ENCODE peak calls at places on chromosomes 1 and 21, in seven cellular contexts. P is HFF-Myc, F is left ventricle myocardium inferior, G is IMR-90, B is retinal pigment epithelial cell, M is H9, Z is ovary. N is an unnamed sample.

GRCh38 chr1:36008546-36009197 is 75.2 kb upstream of the TEKT2 start:
- DNase-seq in P (peak), F (no peak), G (peak), B (peak), M (no peak), Z (no peak), N (no peak)

GRCh38 chr1:154318386-154318785 is 2.5 kb upstream of the AQP10 start:
- DNase-seq in P (no peak), F (no peak), G (no peak), B (no peak), M (no peak), Z (no peak), N (no peak)

GRCh38 chr21:39020751-39021474 is 162.3 kb downstream of the PSMG1 start:
- DNase-seq in P (no peak), F (peak), G (peak), B (peak), M (no peak), Z (peak), N (peak)

GRCh38 chr1:220905650-220906560 is 26.7 kb downstream of the HLX start:
- DNase-seq in P (no peak), F (no peak), G (no peak), B (no peak), M (no peak), Z (no peak), N (no peak)

GRCh38 chr1:221708987-221709386 is 32.9 kb downstream of the DUSP10 start:
- DNase-seq in P (no peak), F (no peak), G (peak), B (peak), M (no peak), Z (no peak), N (no peak)

GRCh38 chr1:229664133-229664689 is 38.2 kb downstream of the URB2 start:
- DNase-seq in P (no peak), F (no peak), G (peak), B (peak), M (no peak), Z (no peak), N (no peak)

GRCh38 chr1:205332015-205332791 is 10.7 kb upstream of the NUAK2 start:
- DNase-seq in P (no peak), F (no peak), G (no peak), B (no peak), M (no peak), Z (no peak), N (no peak)

GRCh38 chr1:208047476-208047934 is 136.6 kb upstream of the CD34 start:
- DNase-seq in P (no peak), F (peak), G (peak), B (no peak), M (no peak), Z (peak), N (no peak)

GRCh38 chr1:117976381-117976780 is 46.8 kb downstream of the WDR3 start:
- DNase-seq in P (no peak), F (no peak), G (no peak), B (no peak), M (no peak), Z (no peak), N (no peak)

GRCh38 chr1:42003433-42003832 is 84.7 kb upstream of the HIVEP3 start:
- DNase-seq in P (no peak), F (no peak), G (no peak), B (peak), M (no peak), Z (no peak), N (no peak)

GRCh38 chr1:59006932-59007331 is 223.1 kb upstream of the JUN start:
- DNase-seq in P (no peak), F (no peak), G (no peak), B (no peak), M (peak), Z (no peak), N (no peak)

GRCh38 chr1:4309676-4310320 is 344.6 kb upstream of the AJAP1 start:
- DNase-seq in P (no peak), F (no peak), G (no peak), B (no peak), M (no peak), Z (no peak), N (no peak)

GRCh38 chr1:173476197-173476663 is 905 bp upstream of the PRDX6 start:
- DNase-seq in P (no peak), F (no peak), G (no peak), B (no peak), M (no peak), Z (no peak), N (no peak)

GRCh38 chr1:175471039-175471800 is 272.2 kb downstream of the TNR start:
- DNase-seq in P (no peak), F (no peak), G (no peak), B (peak), M (no peak), Z (no peak), N (peak)

GRCh38 chr1:43900386-43900785 is 33.2 kb upstream of the ARTN start:
- DNase-seq in P (no peak), F (no peak), G (no peak), B (no peak), M (no peak), Z (no peak), N (no peak)

GRCh38 chr1:206680279-206680678 is 4.4 kb upstream of the MAPKAPK2 start:
- DNase-seq in P (no peak), F (no peak), G (no peak), B (no peak), M (no peak), Z (no peak), N (no peak)

GRCh38 chr1:184890539-184890973 is 83.8 kb downstream of the NIBAN1 start:
- DNase-seq in P (no peak), F (no peak), G (peak), B (peak), M (no peak), Z (no peak), N (peak)

GRCh38 chr1:43531453-43531905 is 796 bp downstream of the PTPRF start:
- DNase-seq in P (no peak), F (no peak), G (no peak), B (no peak), M (no peak), Z (peak), N (no peak)

GRCh38 chr1:17923684-17924083 is 168.6 kb downstream of the ACTL8 start:
- DNase-seq in P (no peak), F (no peak), G (no peak), B (no peak), M (no peak), Z (no peak), N (no peak)

GRCh38 chr21:16363563-16363962 is 633.8 kb downstream of the USP25 start:
- DNase-seq in P (no peak), F (no peak), G (no peak), B (no peak), M (no peak), Z (no peak), N (no peak)

GRCh38 chr1:224292419-224292818 is 37.6 kb downstream of the NVL start:
- DNase-seq in P (no peak), F (no peak), G (no peak), B (no peak), M (no peak), Z (no peak), N (no peak)

GRCh38 chr1:240341365-240342250 is 249.9 kb downstream of the FMN2 start:
- DNase-seq in P (no peak), F (no peak), G (no peak), B (no peak), M (no peak), Z (no peak), N (no peak)

GRCh38 chr1:202152399-202152798 is 7.9 kb upstream of the ARL8A start:
- DNase-seq in P (no peak), F (no peak), G (no peak), B (no peak), M (peak), Z (no peak), N (no peak)

GRCh38 chr1:205484985-205485967 is 19.2 kb upstream of the CDK18 start:
- DNase-seq in P (peak), F (no peak), G (peak), B (no peak), M (peak), Z (peak), N (peak)

GRCh38 chr1:32876341-32877210 is 5.9 kb upstream of the FNDC5 start:
- DNase-seq in P (no peak), F (peak), G (no peak), B (no peak), M (peak), Z (peak), N (peak)

GRCh38 chr21:35309316-35309715 is 260.2 kb upstream of the RUNX1 start:
- DNase-seq in P (no peak), F (no peak), G (no peak), B (no peak), M (no peak), Z (no peak), N (no peak)

GRCh38 chr1:118716775-118717174 is 271.4 kb downstream of the TBX15 start:
- DNase-seq in P (no peak), F (no peak), G (no peak), B (no peak), M (no peak), Z (no peak), N (no peak)

GRCh38 chr1:246212013-246212412 is 295.1 kb downstream of the SMYD3 start:
- DNase-seq in P (no peak), F (no peak), G (no peak), B (no peak), M (no peak), Z (no peak), N (no peak)

GRCh38 chr1:84772428-84772943 is 82.2 kb upstream of the SSX2IP start:
- DNase-seq in P (peak), F (peak), G (peak), B (no peak), M (peak), Z (peak), N (peak)

GRCh38 chr1:154171222-154171583 is 16.3 kb upstream of the NUP210L start:
- DNase-seq in P (no peak), F (no peak), G (no peak), B (no peak), M (no peak), Z (no peak), N (no peak)

GRCh38 chr1:55334140-55334539 is 119.0 kb upstream of the USP24 start:
- DNase-seq in P (no peak), F (no peak), G (no peak), B (no peak), M (no peak), Z (no peak), N (no peak)

GRCh38 chr21:46058339-46059145 is 39.4 kb upstream of the COL6A2 start:
- DNase-seq in P (no peak), F (no peak), G (no peak), B (no peak), M (no peak), Z (peak), N (no peak)

GRCh38 chr1:209862598-209863498 is 35.1 kb downstream of the UTP25 start:
- DNase-seq in P (no peak), F (no peak), G (no peak), B (no peak), M (peak), Z (no peak), N (no peak)

GRCh38 chr1:33435096-33435820 is 4.4 kb upstream of the PHC2 start:
- DNase-seq in P (no peak), F (no peak), G (peak), B (no peak), M (no peak), Z (no peak), N (peak)

GRCh38 chr1:30988045-30988444 is 77.5 kb downstream of the PUM1 start:
- DNase-seq in P (no peak), F (no peak), G (peak), B (no peak), M (no peak), Z (no peak), N (no peak)

GRCh38 chr1:234231061-234231892 is 142.0 kb upstream of the COA6 start:
- DNase-seq in P (no peak), F (no peak), G (no peak), B (no peak), M (peak), Z (no peak), N (no peak)

GRCh38 chr1:160032165-160032827 is 506 bp upstream of the PIGM start:
- DNase-seq in P (no peak), F (no peak), G (no peak), B (no peak), M (no peak), Z (no peak), N (no peak)

GRCh38 chr1:147700042-147700711 is 29.9 kb upstream of the ACP6 start:
- DNase-seq in P (peak), F (peak), G (peak), B (peak), M (peak), Z (peak), N (peak)

GRCh38 chr21:40383951-40384350 is 463.0 kb downstream of the DSCAM start:
- DNase-seq in P (no peak), F (no peak), G (no peak), B (no peak), M (no peak), Z (no peak), N (no peak)

GRCh38 chr21:40385883-40386282 is 461.1 kb downstream of the DSCAM start:
- DNase-seq in P (no peak), F (no peak), G (no peak), B (no peak), M (no peak), Z (no peak), N (no peak)

GRCh38 chr21:40388046-40388445 is 458.9 kb downstream of the DSCAM start:
- DNase-seq in P (no peak), F (no peak), G (no peak), B (no peak), M (no peak), Z (no peak), N (no peak)

GRCh38 chr21:40386981-40387380 is 460.0 kb downstream of the DSCAM start:
- DNase-seq in P (no peak), F (no peak), G (no peak), B (no peak), M (no peak), Z (no peak), N (no peak)

DNA sequence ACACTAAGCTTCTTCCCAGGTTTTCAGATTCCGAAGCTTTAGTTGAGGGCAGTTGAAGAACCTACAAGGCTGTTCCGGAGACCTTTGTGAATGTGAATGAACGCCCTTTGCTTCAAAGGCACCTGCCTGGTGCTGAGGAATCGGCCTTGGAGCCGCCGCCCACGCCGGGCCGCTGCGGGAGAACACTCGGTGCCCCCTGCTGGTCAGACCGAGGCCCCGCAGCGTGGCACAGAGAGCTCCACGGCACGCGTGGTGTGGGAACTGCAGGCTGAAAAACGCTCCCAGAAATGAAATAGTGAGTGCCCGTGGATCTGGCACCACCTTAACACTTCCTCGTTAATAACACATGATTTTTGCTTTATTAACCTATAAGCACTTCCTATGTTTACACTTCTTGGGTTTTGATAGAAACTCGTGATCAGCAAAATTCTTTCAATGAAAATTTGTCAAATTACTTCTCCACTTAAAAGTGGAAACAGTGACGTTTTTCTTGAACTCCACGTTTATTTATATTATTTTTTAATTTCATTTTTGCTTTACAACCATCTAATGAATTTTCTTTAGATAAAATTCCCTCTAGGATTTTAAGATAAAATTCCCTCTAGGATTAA is 460.6 kb downstream of the DSCAM start:
- DNase-seq in P (no peak), F (peak), G (no peak), B (no peak), M (peak), Z (no peak), N (no peak)
- TF ChIP-seq CTCF in P (peak), F (peak), G (peak), B (peak), M (peak), Z (no peak), N (peak)

GRCh38 chr1:3012511-3013291 is 8.6 kb upstream of the ACTRT2 start:
- DNase-seq in P (no peak), F (peak), G (no peak), B (no peak), M (peak), Z (peak), N (no peak)
- TF ChIP-seq CTCF in P (no peak), F (peak), G (no peak), B (peak), M (peak), Z (peak), N (peak)

GRCh38 chr1:75423616-75424015 is 187.3 kb downstream of the SLC44A5 start:
- DNase-seq in P (no peak), F (no peak), G (no peak), B (no peak), M (no peak), Z (no peak), N (no peak)
- TF ChIP-seq CTCF in P (no peak), F (no peak), G (no peak), B (peak), M (peak), Z (no peak), N (no peak)

GRCh38 chr1:90043573-90043972 is 48.7 kb downstream of the ZNF326 start:
- DNase-seq in P (no peak), F (no peak), G (no peak), B (no peak), M (no peak), Z (no peak), N (no peak)

GRCh38 chr1:90044346-90044745 is 49.4 kb downstream of the ZNF326 start:
- DNase-seq in P (no peak), F (no peak), G (no peak), B (no peak), M (no peak), Z (no peak), N (no peak)

GRCh38 chr1:90045853-90046563 is 51.1 kb downstream of the ZNF326 start:
- DNase-seq in P (no peak), F (no peak), G (peak), B (peak), M (peak), Z (no peak), N (peak)

DNA sequence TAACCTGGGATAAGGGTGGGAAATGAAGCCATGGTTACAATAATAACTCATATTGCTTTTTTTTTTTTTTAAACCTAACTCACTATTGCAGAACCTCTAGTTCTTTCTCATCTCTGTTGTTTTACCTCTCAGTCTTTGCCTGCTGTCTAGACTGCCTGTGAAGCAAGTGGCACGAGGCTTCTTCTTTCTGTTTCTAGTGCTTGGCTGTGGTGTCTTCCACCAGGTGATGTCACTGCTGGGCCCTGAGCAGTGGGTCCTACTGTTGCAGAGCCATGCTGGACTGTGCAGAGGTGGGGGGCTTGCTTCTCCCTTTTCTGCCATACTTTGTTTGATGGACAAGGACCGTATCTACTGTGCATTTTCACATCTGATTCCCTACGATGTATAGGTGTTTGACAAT is 51.7 kb downstream of the ZNF326 start:
- DNase-seq in P (no peak), F (no peak), G (no peak), B (no peak), M (no peak), Z (no peak), N (no peak)
- TF ChIP-seq CTCF in P (no peak), F (no peak), G (no peak), B (no peak), M (no peak), Z (no peak), N (no peak)

GRCh38 chr1:11858968-11859871 is 475 bp upstream of the NPPB start:
- DNase-seq in P (no peak), F (peak), G (peak), B (no peak), M (peak), Z (peak), N (peak)
- TF ChIP-seq CTCF in P (no peak), F (peak), G (peak), B (peak), M (peak), Z (no peak), N (peak)

DNA sequence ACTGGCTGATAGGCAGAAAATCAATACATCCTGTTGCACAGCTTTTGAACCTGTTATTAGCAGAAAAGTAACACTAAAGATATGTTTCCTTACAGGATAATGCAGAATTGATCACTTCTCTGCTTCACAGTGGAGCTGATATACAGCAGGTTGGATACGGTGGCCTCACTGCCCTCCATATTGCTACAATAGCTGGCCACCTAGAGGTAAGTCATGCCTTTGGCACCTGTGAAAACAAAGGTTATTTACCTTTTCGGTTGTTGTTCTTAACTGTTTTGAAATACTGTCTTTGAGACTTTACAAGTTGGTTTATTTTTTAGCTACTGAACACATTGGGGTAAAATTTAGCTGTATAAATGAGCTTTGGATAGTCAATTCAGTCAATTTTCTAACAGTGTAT is 36.3 kb downstream of the TNNI3K start:
- DNase-seq in P (no peak), F (no peak), G (no peak), B (no peak), M (no peak), Z (no peak), N (no peak)
- TF ChIP-seq CTCF in P (no peak), F (no peak), G (no peak), B (no peak), M (peak), Z (no peak), N (no peak)

N was measured in HFFc6.